ENCODE peak calls at places on chromosome 16, in seven cellular contexts. J, E, Y, K, B, C and W are unnamed samples.

GRCh38 chr16:14564881-14565687 is 65.0 kb downstream of the PARN start:
- DNase-seq in J (peak), E (peak), Y (no peak), K (no peak), B (peak), C (no peak), W (no peak)

GRCh38 chr16:74984194-74984669 is 691 bp downstream of the WDR59 start:
- DNase-seq in J (peak), E (no peak), Y (no peak), K (no peak), B (no peak), C (no peak), W (no peak)

GRCh38 chr16:9114842-9115241 is 23.4 kb downstream of the HAPSTR1 start:
- DNase-seq in J (no peak), E (no peak), Y (no peak), K (no peak), B (no peak), C (no peak), W (no peak)

GRCh38 chr16:73179671-73180370 is 131.9 kb upstream of the ZFHX3 start:
- DNase-seq in J (no peak), E (no peak), Y (no peak), K (no peak), B (no peak), C (no peak), W (no peak)

GRCh38 chr16:49708491-49708890 is 147.4 kb downstream of the ZNF423 start:
- DNase-seq in J (no peak), E (no peak), Y (no peak), K (no peak), B (no peak), C (no peak), W (no peak)

GRCh38 chr16:70250748-70251650 is 741 bp downstream of the EXOSC6 start:
- DNase-seq in J (peak), E (peak), Y (no peak), K (no peak), B (peak), C (peak), W (no peak)

GRCh38 chr16:3022697-3023414 is 886 bp downstream of the HCFC1R1 start:
- DNase-seq in J (peak), E (peak), Y (no peak), K (no peak), B (no peak), C (no peak), W (no peak)

GRCh38 chr16:30350134-30350871 is 4.8 kb downstream of the CD2BP2 start:
- DNase-seq in J (no peak), E (peak), Y (no peak), K (no peak), B (peak), C (no peak), W (no peak)

GRCh38 chr16:3364774-3365427 is 9.2 kb downstream of the OR2C1 start:
- DNase-seq in J (peak), E (peak), Y (peak), K (no peak), B (peak), C (no peak), W (no peak)

GRCh38 chr16:74862743-74863244 is 88.2 kb upstream of the FA2H start:
- DNase-seq in J (peak), E (peak), Y (no peak), K (peak), B (peak), C (no peak), W (no peak)

GRCh38 chr16:27383511-27384243 is 18.3 kb upstream of the IL21R start:
- DNase-seq in J (no peak), E (peak), Y (no peak), K (no peak), B (no peak), C (no peak), W (no peak)

GRCh38 chr16:85390511-85391174 is 222.5 kb upstream of the GSE1 start:
- DNase-seq in J (peak), E (no peak), Y (peak), K (peak), B (peak), C (no peak), W (no peak)

GRCh38 chr16:58026139-58026704 is 668 bp downstream of the MMP15 start:
- DNase-seq in J (peak), E (no peak), Y (peak), K (peak), B (peak), C (peak), W (no peak)